ENCODE peak calls at places on chromosome 13, in six cellular contexts. One of them, this sample, is unnamed.

GRCh38 chr13:40993119-40993518 is 26.0 kb downstream of the ELF1 start:
- DNase-seq in fibroblast of lung: no peak
- DNase-seq in neural progenitor cell: peak
- DNase-seq in GM12865: no peak
- DNase-seq in mucosa of descending colon: peak
- DNase-seq in hepatocyte: no peak
- DNase-seq in this sample: no peak

GRCh38 chr13:21234537-21234936 is 58.1 kb downstream of the MRPL57 start:
- DNase-seq in neural progenitor cell: no peak
- DNase-seq in mucosa of descending colon: no peak
- DNase-seq in GM12865: no peak
- DNase-seq in fibroblast of lung: no peak
- DNase-seq in hepatocyte: peak
- DNase-seq in this sample: no peak

GRCh38 chr13:49443327-49443688 is 556 bp downstream of the CAB39L start:
- DNase-seq in neural progenitor cell: peak
- DNase-seq in mucosa of descending colon: no peak
- DNase-seq in GM12865: peak
- DNase-seq in hepatocyte: peak
- DNase-seq in fibroblast of lung: peak
- DNase-seq in this sample: no peak

GRCh38 chr13:50124536-50125305 is 109.5 kb downstream of the KCNRG start:
- DNase-seq in GM12865: peak
- DNase-seq in neural progenitor cell: peak
- DNase-seq in mucosa of descending colon: no peak
- DNase-seq in fibroblast of lung: peak
- DNase-seq in hepatocyte: peak
- DNase-seq in this sample: no peak

GRCh38 chr13:33633701-33634525 is 184.0 kb upstream of the RFC3 start:
- DNase-seq in hepatocyte: no peak
- DNase-seq in GM12865: no peak
- DNase-seq in mucosa of descending colon: no peak
- DNase-seq in neural progenitor cell: no peak
- DNase-seq in fibroblast of lung: peak
- DNase-seq in this sample: no peak

GRCh38 chr13:49635599-49636433 is 7.5 kb downstream of the ARL11 start:
- DNase-seq in GM12865: peak
- DNase-seq in hepatocyte: no peak
- DNase-seq in fibroblast of lung: peak
- DNase-seq in neural progenitor cell: no peak
- DNase-seq in mucosa of descending colon: no peak
- DNase-seq in this sample: no peak

GRCh38 chr13:35764359-35765015 is 288.0 kb upstream of the MAB21L1 start:
- DNase-seq in hepatocyte: no peak
- DNase-seq in GM12865: no peak
- DNase-seq in fibroblast of lung: peak
- DNase-seq in mucosa of descending colon: no peak
- DNase-seq in neural progenitor cell: no peak
- DNase-seq in this sample: no peak

GRCh38 chr13:67071918-67072598 is 158.1 kb downstream of the PCDH9 start:
- DNase-seq in neural progenitor cell: no peak
- DNase-seq in GM12865: no peak
- DNase-seq in hepatocyte: no peak
- DNase-seq in mucosa of descending colon: no peak
- DNase-seq in fibroblast of lung: no peak
- DNase-seq in this sample: no peak

GRCh38 chr13:24746618-24747247 is 17.2 kb upstream of the RNF17 start:
- DNase-seq in hepatocyte: peak
- DNase-seq in mucosa of descending colon: no peak
- DNase-seq in neural progenitor cell: peak
- DNase-seq in GM12865: peak
- DNase-seq in fibroblast of lung: peak
- DNase-seq in this sample: no peak

GRCh38 chr13:51619614-51620013 is 35.4 kb downstream of the WDFY2 start:
- DNase-seq in hepatocyte: no peak
- DNase-seq in fibroblast of lung: peak
- DNase-seq in neural progenitor cell: no peak
- DNase-seq in mucosa of descending colon: no peak
- DNase-seq in GM12865: peak
- DNase-seq in this sample: peak

GRCh38 chr13:21672811-21673591 is 2.1 kb downstream of the FGF9 start:
- DNase-seq in fibroblast of lung: no peak
- DNase-seq in GM12865: no peak
- DNase-seq in mucosa of descending colon: peak
- DNase-seq in hepatocyte: no peak
- DNase-seq in neural progenitor cell: peak
- DNase-seq in this sample: no peak

GRCh38 chr13:37473035-37473434 is 125.5 kb downstream of the POSTN start:
- DNase-seq in mucosa of descending colon: no peak
- DNase-seq in neural progenitor cell: no peak
- DNase-seq in fibroblast of lung: no peak
- DNase-seq in hepatocyte: no peak
- DNase-seq in GM12865: no peak
- DNase-seq in this sample: no peak

GRCh38 chr13:65594255-65594654 is 1635.9 kb downstream of the PCDH9 start:
- DNase-seq in fibroblast of lung: peak
- DNase-seq in GM12865: no peak
- DNase-seq in mucosa of descending colon: no peak
- DNase-seq in hepatocyte: no peak
- DNase-seq in neural progenitor cell: no peak
- DNase-seq in this sample: peak

GRCh38 chr13:91805605-91806004 is 407.2 kb downstream of the GPC5 start:
- DNase-seq in mucosa of descending colon: no peak
- DNase-seq in neural progenitor cell: no peak
- DNase-seq in hepatocyte: no peak
- DNase-seq in GM12865: no peak
- DNase-seq in fibroblast of lung: no peak
- DNase-seq in this sample: no peak

GRCh38 chr13:110713981-110714797 is 689 bp downstream of the ING1 start:
- DNase-seq in neural progenitor cell: peak
- DNase-seq in hepatocyte: peak
- DNase-seq in fibroblast of lung: peak
- DNase-seq in mucosa of descending colon: peak
- DNase-seq in GM12865: peak
- DNase-seq in this sample: no peak

GRCh38 chr13:106565127-106565775 is 2.7 kb downstream of the ARGLU1 start:
- DNase-seq in fibroblast of lung: no peak
- DNase-seq in GM12865: peak
- DNase-seq in hepatocyte: no peak
- DNase-seq in neural progenitor cell: peak
- DNase-seq in mucosa of descending colon: no peak
- DNase-seq in this sample: no peak
- H3K4me3 ChIP-seq in fibroblast of lung: peak
- H3K4me3 ChIP-seq in GM12865: peak
- H3K4me3 ChIP-seq in hepatocyte: peak
- H3K4me3 ChIP-seq in neural progenitor cell: peak
- H3K4me3 ChIP-seq in mucosa of descending colon: no peak
- H3K4me3 ChIP-seq in this sample: no peak

DNA sequence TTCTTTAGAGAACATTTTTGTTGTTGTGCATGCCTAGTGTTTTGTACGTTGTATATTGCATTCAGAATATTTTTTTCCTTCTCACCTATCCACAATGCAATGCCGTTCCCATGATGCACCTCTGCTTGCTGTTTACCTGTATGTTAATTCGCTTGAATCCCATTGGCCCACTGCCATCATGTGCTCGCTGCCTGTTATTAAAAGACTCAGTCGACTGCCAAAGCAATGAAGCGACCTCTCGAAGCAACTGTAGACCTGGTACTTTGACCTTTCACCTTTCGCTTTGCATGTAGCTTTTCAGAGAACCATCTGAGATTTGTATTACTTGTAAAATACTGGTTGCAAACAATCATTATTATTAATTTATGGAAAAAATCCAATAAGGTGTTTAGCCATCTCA is 77.4 kb upstream of the RAP2A start:
- DNase-seq in GM12865: no peak
- DNase-seq in fibroblast of lung: no peak
- DNase-seq in mucosa of descending colon: no peak
- DNase-seq in hepatocyte: no peak
- DNase-seq in neural progenitor cell: no peak
- DNase-seq in this sample: no peak
- H3K4me3 ChIP-seq in GM12865: no peak
- H3K4me3 ChIP-seq in fibroblast of lung: no peak
- H3K4me3 ChIP-seq in mucosa of descending colon: no peak
- H3K4me3 ChIP-seq in hepatocyte: no peak
- H3K4me3 ChIP-seq in neural progenitor cell: no peak
- H3K4me3 ChIP-seq in this sample: no peak

GRCh38 chr13:32153056-32153455 is 121.5 kb downstream of the FRY start:
- DNase-seq in GM12865: no peak
- DNase-seq in neural progenitor cell: no peak
- DNase-seq in hepatocyte: no peak
- DNase-seq in fibroblast of lung: peak
- DNase-seq in mucosa of descending colon: no peak
- DNase-seq in this sample: peak
- H3K4me3 ChIP-seq in GM12865: no peak
- H3K4me3 ChIP-seq in neural progenitor cell: no peak
- H3K4me3 ChIP-seq in hepatocyte: no peak
- H3K4me3 ChIP-seq in fibroblast of lung: no peak
- H3K4me3 ChIP-seq in mucosa of descending colon: no peak
- H3K4me3 ChIP-seq in this sample: no peak

DNA sequence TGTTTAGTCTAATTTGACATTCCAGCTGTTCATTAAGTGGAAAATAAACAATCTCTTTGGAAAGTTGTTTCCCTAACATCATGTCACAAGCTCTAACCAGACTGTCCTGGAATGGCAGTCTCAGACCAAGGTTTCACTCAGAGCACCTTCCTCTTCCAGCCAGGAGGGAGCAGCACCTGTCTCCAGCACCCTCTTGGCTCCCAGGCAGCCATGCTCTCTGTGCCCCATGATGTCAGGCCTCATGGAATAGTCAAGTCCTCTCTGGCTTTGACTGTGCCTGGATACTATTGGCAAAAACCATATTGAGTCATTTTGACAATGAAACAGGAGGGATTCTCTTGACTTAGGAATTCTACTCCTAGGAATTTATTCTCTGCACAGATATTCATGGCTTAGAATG is 171.4 kb downstream of the OXGR1 start:
- DNase-seq in neural progenitor cell: peak
- DNase-seq in mucosa of descending colon: peak
- DNase-seq in hepatocyte: peak
- DNase-seq in GM12865: peak
- DNase-seq in fibroblast of lung: peak
- DNase-seq in this sample: no peak
- H3K4me3 ChIP-seq in neural progenitor cell: no peak
- H3K4me3 ChIP-seq in mucosa of descending colon: no peak
- H3K4me3 ChIP-seq in hepatocyte: no peak
- H3K4me3 ChIP-seq in GM12865: no peak
- H3K4me3 ChIP-seq in fibroblast of lung: no peak
- H3K4me3 ChIP-seq in this sample: no peak

DNA sequence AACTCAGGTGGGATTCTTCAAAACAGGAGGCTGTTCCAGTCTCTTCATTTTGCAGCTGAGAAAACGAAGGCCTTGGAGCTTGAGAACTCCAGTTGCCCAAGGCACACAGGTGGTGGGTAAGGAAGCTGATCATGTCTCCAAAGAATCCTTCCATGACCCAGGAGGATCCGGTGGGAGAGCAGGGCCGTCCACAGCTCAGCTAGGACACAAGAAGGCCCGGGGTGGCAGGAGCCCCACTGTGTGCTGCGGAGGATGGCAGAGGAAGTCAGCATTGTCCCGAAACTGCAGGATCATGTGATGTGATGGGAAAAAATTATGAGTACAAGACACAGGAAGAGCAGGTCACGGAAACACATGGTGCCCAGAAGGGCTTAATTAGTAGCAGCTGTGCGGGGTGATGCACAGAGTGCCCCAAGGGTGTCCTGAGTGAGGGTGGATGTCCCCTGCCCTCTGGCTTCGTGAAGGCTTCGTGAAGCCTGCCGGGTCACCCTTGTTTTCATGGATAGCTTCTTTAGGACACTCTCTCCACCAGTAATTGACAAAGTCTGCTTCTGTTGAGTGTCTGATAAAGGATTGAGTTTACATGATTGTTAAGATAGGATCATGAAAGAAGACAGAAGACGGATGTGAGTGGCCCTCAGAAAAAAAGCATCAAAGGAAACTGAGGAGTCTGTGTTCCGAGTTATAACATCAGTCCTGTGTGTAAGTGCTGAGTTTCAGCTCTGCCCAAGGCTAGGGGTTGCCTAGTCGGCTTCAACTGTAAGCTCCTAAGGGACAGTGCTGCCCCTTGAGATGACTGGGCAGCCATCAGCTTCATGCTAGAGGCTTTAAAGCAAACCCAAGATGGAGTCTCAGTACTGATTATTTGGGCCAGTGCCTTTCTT is 33.8 kb upstream of the SACS start:
- DNase-seq in mucosa of descending colon: no peak
- DNase-seq in fibroblast of lung: no peak
- DNase-seq in hepatocyte: no peak
- DNase-seq in GM12865: peak
- DNase-seq in neural progenitor cell: peak
- DNase-seq in this sample: no peak
- H3K4me3 ChIP-seq in mucosa of descending colon: no peak
- H3K4me3 ChIP-seq in fibroblast of lung: peak
- H3K4me3 ChIP-seq in hepatocyte: no peak
- H3K4me3 ChIP-seq in GM12865: peak
- H3K4me3 ChIP-seq in neural progenitor cell: no peak
- H3K4me3 ChIP-seq in this sample: no peak

DNA sequence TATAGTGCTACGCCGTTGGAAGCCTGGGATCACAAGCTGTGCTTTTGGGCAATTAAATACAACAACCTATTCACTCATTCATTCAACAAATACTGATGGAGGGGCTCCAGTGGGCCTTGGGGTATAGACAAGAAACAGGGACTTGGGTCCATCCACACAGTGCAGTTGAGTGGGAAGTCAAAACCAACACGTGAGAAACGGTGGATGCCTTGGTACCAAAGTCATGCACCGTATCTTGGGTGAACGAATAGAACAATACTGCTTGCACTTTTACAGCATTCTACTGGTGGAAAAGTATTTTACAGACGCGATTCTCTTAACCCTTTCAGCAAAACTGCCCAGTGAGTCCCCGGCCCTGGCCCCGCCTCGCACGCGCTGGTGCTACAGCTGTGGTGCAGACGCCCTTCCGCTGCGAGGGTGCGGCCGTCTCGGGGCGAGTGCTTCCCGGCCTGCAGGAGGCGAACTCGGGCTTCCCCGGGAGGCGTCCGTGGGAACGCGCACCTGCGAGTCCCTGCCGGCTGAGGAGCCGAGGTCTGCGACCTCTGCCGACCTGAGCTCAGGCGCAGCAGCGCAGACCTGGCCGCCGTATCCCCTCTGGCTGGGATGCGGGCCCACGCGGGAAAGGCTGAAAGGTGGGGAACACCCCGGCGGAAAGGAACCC is 8.3 kb downstream of the TNFRSF19 start:
- DNase-seq in hepatocyte: peak
- DNase-seq in mucosa of descending colon: peak
- DNase-seq in neural progenitor cell: peak
- DNase-seq in fibroblast of lung: peak
- DNase-seq in GM12865: peak
- DNase-seq in this sample: no peak
- H3K4me3 ChIP-seq in hepatocyte: peak
- H3K4me3 ChIP-seq in mucosa of descending colon: peak
- H3K4me3 ChIP-seq in neural progenitor cell: peak
- H3K4me3 ChIP-seq in fibroblast of lung: peak
- H3K4me3 ChIP-seq in GM12865: peak
- H3K4me3 ChIP-seq in this sample: peak

GRCh38 chr13:30862707-30863106 is 43.4 kb upstream of the MEDAG start:
- DNase-seq in mucosa of descending colon: peak
- DNase-seq in GM12865: no peak
- DNase-seq in hepatocyte: no peak
- DNase-seq in fibroblast of lung: peak
- DNase-seq in neural progenitor cell: peak
- DNase-seq in this sample: no peak
- H3K4me3 ChIP-seq in mucosa of descending colon: no peak
- H3K4me3 ChIP-seq in GM12865: no peak
- H3K4me3 ChIP-seq in hepatocyte: no peak
- H3K4me3 ChIP-seq in fibroblast of lung: no peak
- H3K4me3 ChIP-seq in neural progenitor cell: no peak
- H3K4me3 ChIP-seq in this sample: no peak

This sample was measured in AG09309.